ENCODE peak calls at places on chromosome 11, in five cellular contexts. G is effector CD4-positive, alpha-beta T cell; L is T follicular helper cell; K is activated effector memory CD4-positive, alpha-beta T cell treated with Interleukin-2 at 50 U/mL for 16 hours; M is naive thymus-derived CD8-positive, alpha-beta T cell. R is an unnamed sample.

GRCh38 chr11:100683107-100683506 is 4.0 kb upstream of the ARHGAP42 start:
- DNase-seq in G (no peak), L (no peak), K (no peak), M (no peak), R (no peak)

GRCh38 chr11:122983438-122984185 is 2.0 kb upstream of the BSX start:
- DNase-seq in G (no peak), L (no peak), K (no peak), M (no peak), R (no peak)

GRCh38 chr11:9642894-9643293 is 21.0 kb upstream of the SWAP70 start:
- DNase-seq in G (no peak), L (no peak), K (no peak), M (no peak), R (no peak)

GRCh38 chr11:124717786-124718634 is 21.7 kb upstream of the NRGN start:
- DNase-seq in G (no peak), L (peak), K (no peak), M (peak), R (no peak)

GRCh38 chr11:63867511-63867910 is 28.6 kb downstream of the MARK2 start:
- DNase-seq in G (no peak), L (no peak), K (no peak), M (no peak), R (no peak)

GRCh38 chr11:11537372-11537771 is 84.4 kb downstream of the GALNT18 start:
- DNase-seq in G (no peak), L (no peak), K (no peak), M (no peak), R (no peak)

GRCh38 chr11:64850979-64851567 is 6.6 kb upstream of the CDC42BPG start:
- DNase-seq in G (peak), L (no peak), K (no peak), M (peak), R (peak)

GRCh38 chr11:111538407-111539114 is 2.0 kb upstream of the LAYN start:
- DNase-seq in G (no peak), L (no peak), K (no peak), M (no peak), R (no peak)

GRCh38 chr11:44651535-44652130 is 75.1 kb upstream of the TSPAN18 start:
- DNase-seq in G (no peak), L (no peak), K (no peak), M (no peak), R (no peak)

GRCh38 chr11:44855138-44855849 is 95.4 kb downstream of the TP53I11 start:
- DNase-seq in G (no peak), L (no peak), K (no peak), M (no peak), R (no peak)

GRCh38 chr11:110305169-110306018 is 9.0 kb upstream of the RDX start:
- DNase-seq in G (no peak), L (no peak), K (no peak), M (no peak), R (no peak)

GRCh38 chr11:71477637-71478011 is 24.6 kb downstream of the NADSYN1 start:
- DNase-seq in G (no peak), L (no peak), K (no peak), M (no peak), R (no peak)

GRCh38 chr11:5967708-5968107 is 586 bp downstream of the OR56A5 start:
- DNase-seq in G (no peak), L (no peak), K (no peak), M (no peak), R (no peak)

GRCh38 chr11:84420261-84420660 is 1134.1 kb upstream of the CCDC90B start:
- DNase-seq in G (no peak), L (no peak), K (no peak), M (no peak), R (no peak)

GRCh38 chr11:5564259-5565019 is 16.1 kb upstream of the OR52H1 start:
- DNase-seq in G (no peak), L (no peak), K (no peak), M (no peak), R (no peak)

GRCh38 chr11:28043930-28044709 is 63.8 kb downstream of the KIF18A start:
- DNase-seq in G (no peak), L (no peak), K (no peak), M (no peak), R (no peak)

GRCh38 chr11:37449146-37449545 is 851.1 kb upstream of the RAG2 start:
- DNase-seq in G (no peak), L (no peak), K (no peak), M (no peak), R (no peak)